ENCODE peak calls at places on chromosomes 1 and 21, in eight cellular contexts. Z is AG04450; A is AG09309; V is AG10803; B is cardiac fibroblast; F is CD8-positive, alpha-beta T cell; L is choroid plexus epithelial cell; G is tibial nerve. H is an unnamed sample.
A peak's percentile ranks its signal among the peaks of the same experiment; 100 is the strongest.

GRCh38 chr1:99957818-99958217 is 12.0 kb upstream of the SLC35A3 start:
- DNase-seq in Z (no peak), A (no peak), V (no peak), B (no peak), F (no peak), L (no peak), G (no peak), H (no peak)

GRCh38 chr1:230575886-230576477 is 66.3 kb upstream of the COG2 start:
- DNase-seq in Z (no peak), A (no peak), V (no peak), B (no peak), F (no peak), L (no peak), G (no peak), H (no peak)

GRCh38 chr21:17688912-17689874 is 76.5 kb upstream of the BTG3 start:
- DNase-seq in Z (no peak), A (no peak), V (no peak), B (peak; percentile 73), F (peak; percentile 42), L (peak; percentile 36), G (peak; percentile 27), H (peak; percentile 28)

GRCh38 chr1:20401405-20402010 is 84.5 kb downstream of the CAMK2N1 start:
- DNase-seq in Z (no peak), A (no peak), V (no peak), B (no peak), F (no peak), L (no peak), G (no peak), H (no peak)

GRCh38 chr1:57312869-57313268 is 111.0 kb downstream of the DAB1 start:
- DNase-seq in Z (no peak), A (no peak), V (no peak), B (no peak), F (no peak), L (no peak), G (no peak), H (no peak)

GRCh38 chr1:244801246-244801645 is 34.2 kb upstream of the COX20 start:
- DNase-seq in Z (no peak), A (no peak), V (peak; percentile 26), B (peak; percentile 41), F (peak; percentile 63), L (peak; percentile 39), G (no peak), H (peak; percentile 64)

GRCh38 chr1:11927866-11928592 is 1.8 kb upstream of the KIAA2013 start:
- DNase-seq in Z (no peak), A (no peak), V (no peak), B (peak; percentile 39), F (no peak), L (no peak), G (no peak), H (no peak)

GRCh38 chr1:23577056-23577985 is 18.0 kb upstream of the ID3 start:
- DNase-seq in Z (peak; percentile 67), A (peak; percentile 79), V (peak; percentile 88), B (peak; percentile 91), F (no peak), L (peak; percentile 97), G (no peak), H (no peak)

GRCh38 chr1:156282143-156282478 is 514 bp downstream of the SMG5 start:
- DNase-seq in Z (no peak), A (no peak), V (no peak), B (no peak), F (no peak), L (no peak), G (no peak), H (no peak)

GRCh38 chr21:29376556-29376955 is 77.8 kb downstream of the BACH1 start:
- DNase-seq in Z (no peak), A (no peak), V (peak; percentile 13), B (peak; percentile 28), F (peak; percentile 41), L (peak; percentile 50), G (peak; percentile 18), H (peak; percentile 68)

GRCh38 chr1:206915085-206915735 is 6.5 kb downstream of the FCMR start:
- DNase-seq in Z (no peak), A (no peak), V (no peak), B (no peak), F (no peak), L (no peak), G (no peak), H (no peak)
- H3K4me3 ChIP-seq in Z (no peak overlapping the region), A (no peak overlapping the region), V (no peak overlapping the region), B (no peak overlapping the region), F (peak overlapping the region; percentile 99), L (no peak overlapping the region), G (no peak overlapping the region), H (no peak overlapping the region)

GRCh38 chr1:17306921-17307320 is 1.1 kb upstream of the PADI4 start:
- DNase-seq in Z (no peak), A (no peak), V (no peak), B (no peak), F (no peak), L (no peak), G (no peak), H (no peak)

GRCh38 chr1:17306407-17306806 is 1.6 kb upstream of the PADI4 start:
- DNase-seq in Z (no peak), A (no peak), V (no peak), B (no peak), F (no peak), L (no peak), G (no peak), H (no peak)

GRCh38 chr1:17307329-17307728 is 668 bp upstream of the PADI4 start:
- DNase-seq in Z (no peak), A (no peak), V (no peak), B (no peak), F (no peak), L (no peak), G (no peak), H (no peak)

GRCh38 chr1:17308593-17308992 is 596 bp downstream of the PADI4 start:
- DNase-seq in Z (no peak), A (no peak), V (no peak), B (no peak), F (no peak), L (no peak), G (no peak), H (no peak)

DNA sequence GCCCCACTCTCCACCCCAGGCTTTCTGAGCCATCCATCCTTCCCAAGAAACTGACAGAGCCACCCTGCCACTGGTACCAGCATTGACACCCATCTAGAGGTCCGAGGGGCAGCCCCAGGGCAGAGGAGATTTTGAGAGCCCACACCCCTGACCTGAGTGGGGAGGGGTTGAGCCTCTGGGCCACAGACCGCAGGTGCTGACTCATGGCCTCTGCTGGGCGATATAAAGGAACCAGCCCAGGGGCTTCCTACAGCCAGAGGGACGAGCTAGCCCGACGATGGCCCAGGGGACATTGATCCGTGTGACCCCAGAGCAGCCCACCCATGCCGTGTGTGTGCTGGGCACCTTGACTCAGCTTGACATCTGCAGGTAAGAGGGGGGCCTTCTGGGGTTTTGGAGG is at the start of gene PADI4:
- DNase-seq in Z (no peak), A (no peak), V (no peak), B (no peak), F (no peak), L (no peak), G (no peak), H (no peak)
- H3K4me3 ChIP-seq in Z (no peak within 1 kb of the TSS), A (no peak within 1 kb of the TSS), V (no peak within 1 kb of the TSS), B (no peak within 1 kb of the TSS), F (no peak within 1 kb of the TSS), L (no peak within 1 kb of the TSS), G (no peak within 1 kb of the TSS), H (no peak within 1 kb of the TSS)

GRCh38 chr1:228100822-228101613 is 2.1 kb downstream of the C1orf35 start:
- DNase-seq in Z (no peak), A (no peak), V (no peak), B (no peak), F (no peak), L (no peak), G (no peak), H (no peak)
- H3K4me3 ChIP-seq in Z (no peak overlapping the region), A (no peak overlapping the region), V (peak overlapping the region; percentile 12), B (no peak overlapping the region), F (no peak overlapping the region), L (no peak overlapping the region), G (no peak overlapping the region), H (peak overlapping the region; percentile 77)

GRCh38 chr1:206930210-206930798 is 8.6 kb upstream of the FCMR start:
- DNase-seq in Z (no peak), A (no peak), V (no peak), B (no peak), F (peak; percentile 41), L (no peak), G (no peak), H (no peak)
- H3K4me3 ChIP-seq in Z (no peak overlapping the region), A (no peak overlapping the region), V (no peak overlapping the region), B (no peak overlapping the region), F (no peak overlapping the region), L (no peak overlapping the region), G (no peak overlapping the region), H (no peak overlapping the region)

DNA sequence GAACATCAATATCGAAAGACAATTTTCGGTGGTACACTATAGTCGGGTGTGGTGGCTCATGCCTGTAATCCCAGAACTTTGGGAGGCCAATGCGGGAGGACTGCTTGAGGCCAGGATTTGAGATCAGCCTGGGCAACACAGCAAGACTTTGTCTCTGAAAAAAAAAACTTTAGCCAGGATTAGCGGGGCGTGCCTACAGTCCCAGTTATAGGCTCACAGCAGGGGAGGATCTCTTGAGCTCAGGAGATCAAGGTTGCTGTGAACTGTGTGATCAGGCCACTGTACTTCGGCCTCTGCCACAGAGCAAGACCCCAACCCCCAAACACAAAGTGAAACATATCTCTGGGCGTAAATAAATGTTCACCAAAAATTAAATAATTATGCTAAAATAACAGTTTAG is 1.6 kb downstream of the TADA1 start:
- DNase-seq in Z (no peak), A (no peak), V (no peak), B (no peak), F (no peak), L (no peak), G (no peak), H (no peak)
- H3K4me3 ChIP-seq in Z (no peak overlapping the region), A (no peak overlapping the region), V (no peak overlapping the region), B (no peak overlapping the region), F (no peak overlapping the region), L (no peak overlapping the region), G (no peak overlapping the region), H (no peak overlapping the region)

H was measured in Jurkat, Clone E6-1.